ENCODE peak calls at places on chromosomes 12 and 14, in six cellular contexts. B, C, F, N, P and J are unnamed samples.

GRCh38 chr14:89624500-89625156 is 207.6 kb upstream of the FOXN3 start:
- DNase-seq in B (no peak), C (no peak), F (no peak), N (no peak), P (no peak), J (no peak)

GRCh38 chr12:85821759-85822158 is 14.4 kb downstream of the RASSF9 start:
- DNase-seq in B (peak; percentile 83), C (peak; percentile 74), F (no peak), N (no peak), P (peak; percentile 56), J (no peak)

GRCh38 chr12:21940972-21941521 is at the start of gene ABCC9:
- DNase-seq in B (peak; percentile 16), C (no peak), F (no peak), N (no peak), P (no peak), J (no peak)

GRCh38 chr14:58315606-58316005 is 17.3 kb downstream of the ARID4A start:
- DNase-seq in B (no peak), C (no peak), F (no peak), N (no peak), P (no peak), J (no peak)

GRCh38 chr14:77111021-77111420 is 13.0 kb downstream of the CIPC start:
- DNase-seq in B (peak; percentile 68), C (no peak), F (no peak), N (no peak), P (no peak), J (no peak)

GRCh38 chr14:100860556-100861187 is 34.8 kb downstream of the MEG3 start:
- DNase-seq in B (no peak), C (no peak), F (no peak), N (no peak), P (no peak), J (no peak)

GRCh38 chr12:123761841-123762714 is at the start of gene DNAH10:
- DNase-seq in B (peak; percentile 32), C (no peak), F (peak; percentile 4), N (no peak), P (peak; percentile 39), J (peak; percentile 34)

GRCh38 chr14:95597784-95598204 is 62.9 kb downstream of the GLRX5 start:
- DNase-seq in B (no peak), C (no peak), F (no peak), N (no peak), P (no peak), J (no peak)

GRCh38 chr14:33950320-33951182 is at the start of gene EGLN3:
- DNase-seq in B (peak; percentile 78), C (peak; percentile 83), F (no peak), N (peak; percentile 87), P (peak; percentile 55), J (no peak)

GRCh38 chr12:109763201-109763841 is 49.7 kb downstream of the FAM222A start:
- DNase-seq in B (peak; percentile 21), C (peak; percentile 60), F (no peak), N (no peak), P (no peak), J (peak; percentile 72)

GRCh38 chr12:48542300-48542928 is 17.0 kb downstream of the OR8S1 start:
- DNase-seq in B (peak; percentile 41), C (peak; percentile 59), F (no peak), N (peak; percentile 50), P (peak; percentile 27), J (peak; percentile 63)

GRCh38 chr12:46483572-46484395 is 111.2 kb upstream of the SLC38A2 start:
- DNase-seq in B (peak; percentile 75), C (peak; percentile 47), F (no peak), N (no peak), P (peak; percentile 94), J (no peak)

GRCh38 chr12:54173066-54173726 is 15.6 kb downstream of the SMUG1 start:
- DNase-seq in B (peak; percentile 2), C (no peak), F (no peak), N (peak; percentile 38), P (no peak), J (peak; percentile 47)
- H3K4me3 ChIP-seq in B (no peak overlapping the region), C (no peak overlapping the region), F (peak overlapping the region; percentile 17), N (peak overlapping the region; percentile 21), P (peak overlapping the region; percentile 66), J (peak overlapping the region; percentile 9)

DNA sequence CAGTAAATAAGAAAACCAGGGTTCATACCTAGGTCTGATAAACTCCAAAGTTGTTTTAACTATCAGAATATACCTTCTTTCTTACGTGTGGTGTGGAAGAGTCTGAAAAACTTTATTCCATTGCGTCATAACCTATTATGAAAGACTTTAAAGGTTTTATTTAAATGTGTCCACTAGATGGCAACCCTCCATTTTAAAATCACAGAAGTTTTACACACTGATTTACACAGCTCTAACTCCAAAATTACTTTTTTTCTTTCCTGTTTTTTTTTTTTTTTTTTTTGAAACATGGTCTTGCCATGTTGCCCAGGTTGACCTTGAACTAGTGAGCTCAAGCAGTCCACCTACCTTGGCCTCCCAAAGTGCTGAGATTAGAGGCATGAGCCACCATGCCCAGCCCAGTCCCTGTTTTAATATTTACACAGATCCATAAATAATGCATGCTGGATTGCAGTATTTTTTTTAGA is 17.3 kb upstream of the TMPRSS12 start:
- DNase-seq in B (peak; percentile 78), C (peak; percentile 72), F (no peak), N (peak; percentile 27), P (peak; percentile 62), J (peak; percentile 80)
- TF ChIP-seq MYC in B (no peak), C (no peak), F (no peak), N (no peak), P (no peak), J (no peak)

GRCh38 chr12:27119797-27120196 is 37.4 kb upstream of the C12orf71 start:
- DNase-seq in B (no peak), C (no peak), F (no peak), N (no peak), P (no peak), J (no peak)

GRCh38 chr12:27123642-27124041 is 41.3 kb upstream of the C12orf71 start:
- DNase-seq in B (peak; percentile 14), C (peak; percentile 49), F (no peak), N (peak; percentile 20), P (peak; percentile 27), J (peak; percentile 71)
- TF ChIP-seq CTCF in B (no peak), C (peak; percentile 43), F (peak; percentile 32), N (peak; percentile 19), P (peak; percentile 44), J (peak; percentile 28)

GRCh38 chr12:116525418-116526001 is 33.7 kb upstream of the MAP1LC3B2 start:
- DNase-seq in B (peak; percentile 74), C (peak; percentile 87), F (no peak), N (no peak), P (no peak), J (no peak)
- H3K4me3 ChIP-seq in B (no peak overlapping the region), C (peak overlapping the region; percentile 26), F (no peak overlapping the region), N (no peak overlapping the region), P (no peak overlapping the region), J (no peak overlapping the region)

GRCh38 chr14:22955702-22956575 is 951 bp downstream of the HAUS4 start:
- DNase-seq in B (peak; percentile 53), C (no peak), F (no peak), N (peak; percentile 23), P (peak; percentile 48), J (no peak)
- TF ChIP-seq MYC in B (no peak), C (no peak), F (no peak), N (no peak), P (no peak), J (no peak)